ENCODE peak calls at places on chromosomes 16 and 17, in eight cellular contexts. One of them, this sample, is unnamed.

GRCh38 chr17:40290629-40291296 is 3.1 kb downstream of the CDC6 start:
- DNase-seq in kidney tubule cell: peak; percentile 81
- DNase-seq in NCI-H187: no peak
- DNase-seq in GM03348: peak; percentile 74
- DNase-seq in progenitor cell of endocrine pancreas: no peak
- DNase-seq in fibroblast of the conjunctiva: peak; percentile 94
- DNase-seq in cardiac muscle cell: peak; percentile 91
- DNase-seq in activated CD4-positive, alpha-beta T cell treated with anti-CD3 and anti-CD28 coated beads for 36 hours: peak; percentile 64
- DNase-seq in this sample: no peak

GRCh38 chr16:17529982-17530760 is 59.4 kb upstream of the XYLT1 start:
- DNase-seq in kidney tubule cell: no peak
- DNase-seq in NCI-H187: no peak
- DNase-seq in GM03348: no peak
- DNase-seq in progenitor cell of endocrine pancreas: no peak
- DNase-seq in fibroblast of the conjunctiva: no peak
- DNase-seq in cardiac muscle cell: no peak
- DNase-seq in activated CD4-positive, alpha-beta T cell treated with anti-CD3 and anti-CD28 coated beads for 36 hours: peak; percentile 51
- DNase-seq in this sample: no peak

GRCh38 chr17:38656959-38657823 is 17.6 kb downstream of the EPOP start:
- DNase-seq in kidney tubule cell: no peak
- DNase-seq in NCI-H187: no peak
- DNase-seq in GM03348: no peak
- DNase-seq in progenitor cell of endocrine pancreas: no peak
- DNase-seq in fibroblast of the conjunctiva: no peak
- DNase-seq in cardiac muscle cell: no peak
- DNase-seq in activated CD4-positive, alpha-beta T cell treated with anti-CD3 and anti-CD28 coated beads for 36 hours: no peak
- DNase-seq in this sample: no peak

GRCh38 chr17:78828470-78829185 is 12.0 kb downstream of the USP36 start:
- DNase-seq in kidney tubule cell: peak; percentile 60
- DNase-seq in NCI-H187: no peak
- DNase-seq in GM03348: peak; percentile 55
- DNase-seq in progenitor cell of endocrine pancreas: no peak
- DNase-seq in fibroblast of the conjunctiva: peak; percentile 24
- DNase-seq in cardiac muscle cell: peak; percentile 53
- DNase-seq in activated CD4-positive, alpha-beta T cell treated with anti-CD3 and anti-CD28 coated beads for 36 hours: peak; percentile 59
- DNase-seq in this sample: no peak

GRCh38 chr16:15879255-15879804 is 9.1 kb downstream of the CEP20 start:
- DNase-seq in kidney tubule cell: peak; percentile 77
- DNase-seq in NCI-H187: no peak
- DNase-seq in GM03348: peak; percentile 88
- DNase-seq in progenitor cell of endocrine pancreas: no peak
- DNase-seq in fibroblast of the conjunctiva: peak; percentile 89
- DNase-seq in cardiac muscle cell: peak; percentile 82
- DNase-seq in activated CD4-positive, alpha-beta T cell treated with anti-CD3 and anti-CD28 coated beads for 36 hours: no peak
- DNase-seq in this sample: no peak

GRCh38 chr16:85662036-85662812 is 26.5 kb downstream of the GINS2 start:
- DNase-seq in kidney tubule cell: no peak
- DNase-seq in NCI-H187: no peak
- DNase-seq in GM03348: no peak
- DNase-seq in progenitor cell of endocrine pancreas: no peak
- DNase-seq in fibroblast of the conjunctiva: no peak
- DNase-seq in cardiac muscle cell: no peak
- DNase-seq in activated CD4-positive, alpha-beta T cell treated with anti-CD3 and anti-CD28 coated beads for 36 hours: no peak
- DNase-seq in this sample: peak; percentile 58

GRCh38 chr16:68040506-68041288 is 17.6 kb downstream of the DUS2 start:
- DNase-seq in kidney tubule cell: peak; percentile 74
- DNase-seq in NCI-H187: peak; percentile 6
- DNase-seq in GM03348: peak; percentile 81
- DNase-seq in progenitor cell of endocrine pancreas: peak; percentile 77
- DNase-seq in fibroblast of the conjunctiva: peak; percentile 24
- DNase-seq in cardiac muscle cell: peak; percentile 71
- DNase-seq in activated CD4-positive, alpha-beta T cell treated with anti-CD3 and anti-CD28 coated beads for 36 hours: peak; percentile 94
- DNase-seq in this sample: peak; percentile 92

GRCh38 chr16:49260253-49260652 is 21.4 kb downstream of the CBLN1 start:
- DNase-seq in kidney tubule cell: no peak
- DNase-seq in NCI-H187: no peak
- DNase-seq in GM03348: no peak
- DNase-seq in progenitor cell of endocrine pancreas: no peak
- DNase-seq in fibroblast of the conjunctiva: no peak
- DNase-seq in cardiac muscle cell: no peak
- DNase-seq in activated CD4-positive, alpha-beta T cell treated with anti-CD3 and anti-CD28 coated beads for 36 hours: no peak
- DNase-seq in this sample: no peak

GRCh38 chr17:76527430-76528111 is 9.9 kb downstream of the CYGB start:
- DNase-seq in kidney tubule cell: peak; percentile 81
- DNase-seq in NCI-H187: no peak
- DNase-seq in GM03348: no peak
- DNase-seq in progenitor cell of endocrine pancreas: no peak
- DNase-seq in fibroblast of the conjunctiva: no peak
- DNase-seq in cardiac muscle cell: peak; percentile 95
- DNase-seq in activated CD4-positive, alpha-beta T cell treated with anti-CD3 and anti-CD28 coated beads for 36 hours: peak; percentile 52
- DNase-seq in this sample: peak; percentile 75

GRCh38 chr17:73228748-73229236 is 32.9 kb downstream of the CPSF4L start:
- DNase-seq in kidney tubule cell: peak; percentile 66
- DNase-seq in NCI-H187: no peak
- DNase-seq in GM03348: peak; percentile 92
- DNase-seq in progenitor cell of endocrine pancreas: no peak
- DNase-seq in fibroblast of the conjunctiva: peak; percentile 66
- DNase-seq in cardiac muscle cell: peak; percentile 88
- DNase-seq in activated CD4-positive, alpha-beta T cell treated with anti-CD3 and anti-CD28 coated beads for 36 hours: peak; percentile 46
- DNase-seq in this sample: peak; percentile 44

GRCh38 chr16:19138601-19139000 is 24.8 kb downstream of the ITPRIPL2 start:
- DNase-seq in kidney tubule cell: no peak
- DNase-seq in NCI-H187: no peak
- DNase-seq in GM03348: peak; percentile 70
- DNase-seq in progenitor cell of endocrine pancreas: no peak
- DNase-seq in fibroblast of the conjunctiva: peak; percentile 35
- DNase-seq in cardiac muscle cell: peak; percentile 71
- DNase-seq in activated CD4-positive, alpha-beta T cell treated with anti-CD3 and anti-CD28 coated beads for 36 hours: no peak
- DNase-seq in this sample: peak; percentile 80

GRCh38 chr16:86580063-86580797 is 1.9 kb downstream of the FOXL1 start:
- DNase-seq in kidney tubule cell: no peak
- DNase-seq in NCI-H187: no peak
- DNase-seq in GM03348: no peak
- DNase-seq in progenitor cell of endocrine pancreas: no peak
- DNase-seq in fibroblast of the conjunctiva: no peak
- DNase-seq in cardiac muscle cell: no peak
- DNase-seq in activated CD4-positive, alpha-beta T cell treated with anti-CD3 and anti-CD28 coated beads for 36 hours: no peak
- DNase-seq in this sample: no peak